ENCODE peak calls at places on chromosomes 12 and 14, in nine cellular contexts. K, G, C, A, D, H, Y, R and E are unnamed samples.

GRCh38 chr12:15244341-15244740 is 23.1 kb upstream of the RERG start:
- DNase-seq in K (no peak), G (no peak), C (no peak), A (no peak), D (no peak), H (no peak), Y (no peak), R (no peak), E (no peak)

GRCh38 chr14:39432619-39433451 is 602 bp upstream of the FBXO33 start:
- DNase-seq in K (peak; percentile 93), G (peak; percentile 90), C (peak; percentile 68), A (peak; percentile 85), D (peak; percentile 75), H (peak; percentile 93), Y (peak; percentile 95), R (peak; percentile 88), E (peak; percentile 64)

GRCh38 chr12:123034865-123035264 is 54.4 kb downstream of the ARL6IP4 start:
- DNase-seq in K (peak; percentile 88), G (no peak), C (peak; percentile 34), A (peak; percentile 28), D (no peak), H (no peak), Y (peak; percentile 48), R (no peak), E (peak; percentile 84)

GRCh38 chr14:64465856-64466554 is 706 bp downstream of the AKAP5 start:
- DNase-seq in K (peak; percentile 50), G (no peak), C (peak; percentile 61), A (peak; percentile 49), D (no peak), H (peak; percentile 81), Y (peak; percentile 31), R (peak; percentile 90), E (peak; percentile 45)

GRCh38 chr14:67359319-67359774 is 257 bp downstream of the ATP6V1D start:
- DNase-seq in K (peak; percentile 57), G (no peak), C (peak; percentile 63), A (no peak), D (no peak), H (peak; percentile 62), Y (no peak), R (peak; percentile 54), E (peak; percentile 50)

GRCh38 chr12:89731614-89732013 is 23.0 kb upstream of the ATP2B1 start:
- DNase-seq in K (peak; percentile 53), G (no peak), C (peak; percentile 85), A (no peak), D (no peak), H (no peak), Y (no peak), R (no peak), E (peak; percentile 92)

GRCh38 chr12:6363330-6364036 is 11.9 kb downstream of the SCNN1A start:
- DNase-seq in K (peak; percentile 84), G (peak; percentile 53), C (no peak), A (peak; percentile 74), D (no peak), H (peak; percentile 74), Y (peak; percentile 90), R (peak; percentile 77), E (peak; percentile 51)

GRCh38 chr12:99057670-99058069 is 412.6 kb downstream of the APAF1 start:
- DNase-seq in K (no peak), G (no peak), C (no peak), A (no peak), D (no peak), H (no peak), Y (no peak), R (no peak), E (no peak)

GRCh38 chr12:54357802-54358619 is 6.3 kb downstream of the GPR84 start:
- DNase-seq in K (peak; percentile 38), G (no peak), C (no peak), A (no peak), D (no peak), H (peak; percentile 22), Y (no peak), R (no peak), E (peak; percentile 35)

GRCh38 chr12:122865268-122866231 is 30.3 kb downstream of the HIP1R start:
- DNase-seq in K (peak; percentile 52), G (no peak), C (no peak), A (peak; percentile 53), D (no peak), H (no peak), Y (peak; percentile 64), R (peak; percentile 58), E (no peak)

GRCh38 chr14:30985796-30986195 is 39.7 kb upstream of the AP4S1 start:
- DNase-seq in K (no peak), G (no peak), C (no peak), A (no peak), D (no peak), H (no peak), Y (no peak), R (no peak), E (no peak)

GRCh38 chr14:90447720-90448497 is 51.1 kb downstream of the CALM1 start:
- DNase-seq in K (no peak), G (no peak), C (no peak), A (no peak), D (no peak), H (no peak), Y (peak; percentile 21), R (no peak), E (no peak)

GRCh38 chr14:49173765-49174373 is 412.3 kb downstream of the RPS29 start:
- DNase-seq in K (peak; percentile 88), G (no peak), C (peak; percentile 66), A (peak; percentile 76), D (no peak), H (peak; percentile 87), Y (peak; percentile 77), R (peak; percentile 93), E (peak; percentile 75)
- TF ChIP-seq CTCF in K (peak; percentile 88), G (no peak), C (peak; percentile 58), A (peak; percentile 85), D (no peak), H (peak; percentile 83), Y (peak; percentile 57), R (peak; percentile 84), E (peak; percentile 73)

DNA sequence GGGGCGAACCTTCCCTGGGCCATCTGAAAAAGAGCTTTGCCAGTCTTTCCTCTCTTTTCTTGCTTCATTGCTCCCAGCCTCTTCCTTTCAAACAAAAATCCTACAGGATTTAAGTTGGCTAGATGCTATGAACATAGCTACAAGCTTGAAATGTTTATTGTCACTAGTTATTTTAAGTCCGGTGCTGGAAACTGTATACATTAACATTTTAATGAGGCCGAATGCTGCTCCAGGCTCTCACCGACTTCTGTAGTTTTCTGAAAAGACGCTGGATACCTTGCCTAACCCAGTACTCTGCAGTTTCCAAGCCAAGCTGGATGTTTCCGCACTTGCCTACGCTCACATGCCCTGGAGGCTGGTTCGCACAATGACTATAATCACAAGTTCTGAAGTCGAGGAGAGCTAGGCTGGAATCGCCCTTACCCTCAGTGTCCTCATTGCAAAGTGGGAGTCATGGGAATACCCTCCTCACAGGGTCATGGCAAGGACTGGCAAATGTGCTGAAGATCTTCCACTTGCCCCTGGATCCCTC is 39.1 kb downstream of the LTBP2 start:
- DNase-seq in K (no peak), G (no peak), C (no peak), A (no peak), D (no peak), H (no peak), Y (no peak), R (no peak), E (peak; percentile 51)
- H3K4me3 ChIP-seq in K (peak overlapping the region; percentile 57), G (no peak overlapping the region), C (peak overlapping the region; percentile 15), A (no peak overlapping the region), D (peak overlapping the region; percentile 4), H (no peak overlapping the region), Y (peak overlapping the region; percentile 25), R (no peak overlapping the region), E (no peak overlapping the region)

DNA sequence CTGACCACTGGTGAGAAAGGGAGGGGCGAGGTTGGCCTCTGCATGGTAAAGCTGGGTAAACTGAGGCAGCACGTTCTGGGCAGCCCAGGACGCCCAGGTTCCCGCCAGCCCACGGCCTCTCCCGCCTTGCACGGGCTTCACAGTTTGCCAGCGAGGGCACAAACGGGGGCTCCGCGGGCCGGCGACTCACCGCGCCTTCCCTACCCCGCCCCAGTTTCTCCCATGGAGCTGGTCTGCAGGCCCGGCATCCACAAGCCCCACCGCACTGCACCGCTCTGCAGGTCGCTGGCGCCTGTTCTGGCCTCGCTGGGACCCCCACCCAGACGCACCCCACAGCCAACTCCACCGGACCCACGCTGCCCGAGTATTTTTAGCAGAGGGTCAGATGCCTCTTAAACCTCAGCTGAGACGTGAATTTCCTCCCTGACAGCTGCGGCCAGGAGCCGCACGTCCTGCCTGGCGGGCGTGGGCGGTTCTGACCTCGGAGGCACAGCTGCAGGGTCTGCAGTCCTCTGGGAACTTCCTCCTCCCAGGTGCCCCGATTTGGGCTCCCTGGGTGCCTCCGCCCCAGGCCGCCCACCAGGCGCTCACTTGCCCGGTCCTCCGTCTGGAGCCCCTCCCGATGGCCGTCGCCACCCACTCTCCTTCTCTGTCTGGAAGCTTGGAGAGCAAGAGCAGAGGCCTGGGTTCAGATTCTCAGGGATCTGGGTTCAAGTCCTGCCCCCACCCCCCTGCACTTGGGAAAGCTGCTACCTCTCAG is 29.5 kb upstream of the INF2 start:
- DNase-seq in K (no peak), G (no peak), C (no peak), A (no peak), D (no peak), H (no peak), Y (no peak), R (no peak), E (no peak)
- TF ChIP-seq CTCF in K (no peak), G (no peak), C (no peak), A (no peak), D (no peak), H (no peak), Y (no peak), R (no peak), E (no peak)

GRCh38 chr12:32534698-32535097 is 135.3 kb downstream of the FGD4 start:
- DNase-seq in K (no peak), G (no peak), C (peak; percentile 16), A (no peak), D (no peak), H (no peak), Y (no peak), R (no peak), E (no peak)
- H3K4me3 ChIP-seq in K (peak overlapping the region; percentile 60), G (peak overlapping the region; percentile 58), C (peak overlapping the region; percentile 63), A (peak overlapping the region; percentile 43), D (peak overlapping the region; percentile 37), H (no peak overlapping the region), Y (peak overlapping the region; percentile 42), R (no peak overlapping the region), E (peak overlapping the region; percentile 60)

GRCh38 chr14:78359581-78359980 is 189.4 kb downstream of the NRXN3 start:
- DNase-seq in K (no peak), G (no peak), C (no peak), A (no peak), D (no peak), H (no peak), Y (no peak), R (no peak), E (no peak)

GRCh38 chr14:78358631-78359030 is 188.5 kb downstream of the NRXN3 start:
- DNase-seq in K (no peak), G (no peak), C (no peak), A (no peak), D (no peak), H (no peak), Y (no peak), R (no peak), E (no peak)

GRCh38 chr14:78356406-78356805 is 186.2 kb downstream of the NRXN3 start:
- DNase-seq in K (no peak), G (no peak), C (no peak), A (no peak), D (no peak), H (peak; percentile 71), Y (no peak), R (peak; percentile 39), E (no peak)

DNA sequence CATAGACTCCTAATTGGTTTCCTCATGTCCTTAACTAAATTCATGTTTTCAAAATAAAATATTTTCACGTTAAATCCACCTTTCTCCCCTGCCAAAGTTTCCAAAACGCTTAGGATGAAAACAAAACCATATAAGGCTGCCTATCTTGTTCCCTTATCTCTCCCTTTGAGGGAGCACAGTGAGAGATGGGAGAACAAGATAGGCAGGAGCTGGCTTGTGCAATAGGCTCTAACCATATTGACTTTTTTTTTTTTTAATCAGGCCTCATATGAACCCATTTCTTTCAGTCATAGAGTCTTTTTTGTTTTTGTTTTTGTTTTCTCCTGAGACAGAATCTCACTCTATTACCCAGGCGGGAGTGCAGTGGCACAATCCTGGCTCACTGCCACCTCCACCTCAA is 184.9 kb downstream of the NRXN3 start:
- DNase-seq in K (no peak), G (no peak), C (no peak), A (no peak), D (no peak), H (no peak), Y (no peak), R (no peak), E (no peak)
- TF ChIP-seq CTCF in K (no peak), G (no peak), C (no peak), A (no peak), D (no peak), H (no peak), Y (no peak), R (no peak), E (no peak)